ENCODE peak calls at places on chromosomes 5 and 9, in nine cellular contexts. Q is fibroblast of pulmonary artery, X is cardiac muscle cell, C is HFF-Myc, W is fibroblast of mammary gland, L is stomach, U is RWPE1, P is transverse colon, D is tibial artery. A is an unnamed sample.

GRCh38 chr5:112548246-112548982 is 129.3 kb upstream of the EPB41L4A start:
- DNase-seq in W (peak), U (no peak), D (no peak), Q (peak), L (no peak), P (no peak), X (peak), C (no peak), A (no peak)

GRCh38 chr5:97065475-97065874 is 76.9 kb downstream of the LIX1 start:
- DNase-seq in P (no peak), X (no peak), C (no peak), W (no peak), L (no peak), Q (no peak), D (no peak), U (peak), A (no peak)

GRCh38 chr9:91949946-91950664 is at the start of gene ROR2:
- DNase-seq in D (no peak), L (peak), U (peak), W (peak), X (peak), Q (peak), P (peak), C (no peak), A (no peak)

GRCh38 chr9:9498147-9498546 is 1114.7 kb downstream of the PTPRD start:
- DNase-seq in P (no peak), C (no peak), W (no peak), D (no peak), U (no peak), X (no peak), L (no peak), Q (no peak), A (no peak)

GRCh38 chr9:74951725-74952151 is 974 bp downstream of the C9orf40 start:
- DNase-seq in U (peak), D (peak), X (peak), P (peak), Q (peak), W (peak), L (peak), C (no peak), A (peak)

GRCh38 chr5:171571663-171572062 is 152.2 kb downstream of the FGF18 start:
- DNase-seq in D (no peak), P (no peak), W (peak), Q (peak), L (no peak), X (no peak), C (no peak), U (peak), A (no peak)

GRCh38 chr5:20113031-20113685 is 125.2 kb upstream of the CDH18 start:
- DNase-seq in L (no peak), P (no peak), D (no peak), U (no peak), Q (peak), X (no peak), W (no peak), C (no peak), A (no peak)

GRCh38 chr5:146878471-146879172 is at the start of gene PPP2R2B:
- DNase-seq in P (peak), X (peak), U (peak), W (no peak), C (no peak), L (peak), D (peak), Q (peak), A (no peak)

DNA sequence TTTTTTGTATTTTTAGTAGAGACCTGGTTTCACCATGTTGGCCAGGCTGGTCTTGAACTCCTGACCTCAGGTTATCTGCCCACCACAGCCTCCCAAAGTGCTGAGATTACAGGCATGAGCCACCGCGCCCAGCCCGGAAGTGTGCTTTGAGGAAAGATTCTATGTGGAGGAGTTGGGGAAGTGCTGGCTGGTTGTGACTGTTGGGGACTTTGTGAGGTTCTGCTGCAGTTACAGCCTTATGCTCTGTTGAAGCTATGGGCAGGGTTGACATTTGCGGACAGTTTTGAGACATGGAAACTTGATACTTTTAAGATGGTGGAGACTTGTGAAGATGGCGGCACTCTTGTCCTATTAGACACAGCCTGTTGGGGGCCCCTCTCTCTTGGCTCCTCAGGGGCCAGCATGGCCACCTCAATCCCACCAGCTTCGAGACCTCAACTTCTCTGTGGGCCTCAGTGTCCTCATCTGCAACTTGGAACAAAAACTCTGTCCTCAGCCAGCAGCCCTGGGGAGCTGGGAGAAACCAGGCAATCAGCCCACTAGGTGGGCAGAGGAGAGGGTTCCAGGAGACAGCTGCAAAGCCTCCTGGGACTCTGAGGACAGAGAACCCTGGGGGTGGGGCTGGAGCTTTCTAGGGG is 24.9 kb downstream of the C9orf50 start:
- DNase-seq in X (no peak), L (no peak), U (no peak), D (no peak), C (no peak), P (no peak), W (no peak), Q (no peak), A (no peak)
- TF ChIP-seq CTCF in X (no peak), L (no peak), U (no peak), D (no peak), C (no peak), P (no peak), W (no peak), Q (no peak), A (no peak)

DNA sequence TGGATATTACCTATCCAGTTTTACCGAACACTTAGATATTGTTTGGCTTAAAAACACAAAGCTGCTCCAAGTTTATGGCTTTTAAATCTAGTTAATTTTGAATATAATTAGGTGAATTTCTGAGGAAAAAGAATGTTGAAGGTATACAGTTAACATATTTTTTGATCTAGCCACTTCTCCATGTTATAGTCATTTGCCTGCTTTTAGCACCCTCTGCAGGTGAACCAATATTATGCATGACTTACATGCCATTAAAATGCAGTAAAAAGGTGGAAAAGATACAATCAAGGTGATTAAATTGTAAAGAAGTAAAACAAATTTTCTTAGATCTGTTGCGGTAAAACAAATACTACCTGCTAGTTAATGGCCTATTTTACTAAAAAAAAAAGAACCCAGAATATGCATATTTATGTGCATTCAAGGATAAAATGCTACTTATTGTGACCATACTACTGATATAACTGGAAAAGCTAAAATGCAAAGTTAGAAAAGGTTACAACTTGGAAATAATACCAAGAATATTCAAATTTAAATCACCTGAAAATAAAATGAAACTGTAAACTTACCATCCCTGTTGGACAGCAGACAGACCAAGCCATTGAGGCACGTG is 132.1 kb downstream of the AP3B1 start:
- DNase-seq in L (no peak), W (peak), D (no peak), P (no peak), C (no peak), X (peak), U (peak), Q (peak), A (no peak)
- TF ChIP-seq CTCF in L (peak), W (peak), D (peak), P (no peak), C (peak), X (peak), U (peak), Q (peak), A (peak)

GRCh38 chr9:124855566-124855943 is 2.3 kb downstream of the WDR38 start:
- DNase-seq in L (no peak), C (no peak), Q (no peak), U (no peak), D (no peak), W (no peak), X (no peak), P (no peak), A (no peak)

GRCh38 chr9:124854161-124854560 is 901 bp downstream of the WDR38 start:
- DNase-seq in L (no peak), W (no peak), X (no peak), P (no peak), Q (no peak), D (no peak), U (no peak), C (no peak), A (no peak)

GRCh38 chr9:124857533-124858162 is 4.1 kb downstream of the RPL35 start:
- DNase-seq in P (no peak), D (no peak), C (no peak), Q (no peak), X (no peak), U (no peak), L (no peak), W (no peak), A (no peak)

GRCh38 chr9:124854822-124855221 is 1.6 kb downstream of the WDR38 start:
- DNase-seq in D (no peak), W (no peak), L (no peak), X (no peak), P (no peak), Q (no peak), U (no peak), C (no peak), A (no peak)

GRCh38 chr9:124855944-124856773 is 2.9 kb downstream of the WDR38 start:
- DNase-seq in C (no peak), D (no peak), P (no peak), W (peak), X (peak), L (no peak), U (no peak), Q (no peak), A (no peak)
- TF ChIP-seq CTCF in C (peak), D (no peak), P (no peak), W (peak), X (peak), L (no peak), U (peak), Q (peak), A (no peak)

DNA sequence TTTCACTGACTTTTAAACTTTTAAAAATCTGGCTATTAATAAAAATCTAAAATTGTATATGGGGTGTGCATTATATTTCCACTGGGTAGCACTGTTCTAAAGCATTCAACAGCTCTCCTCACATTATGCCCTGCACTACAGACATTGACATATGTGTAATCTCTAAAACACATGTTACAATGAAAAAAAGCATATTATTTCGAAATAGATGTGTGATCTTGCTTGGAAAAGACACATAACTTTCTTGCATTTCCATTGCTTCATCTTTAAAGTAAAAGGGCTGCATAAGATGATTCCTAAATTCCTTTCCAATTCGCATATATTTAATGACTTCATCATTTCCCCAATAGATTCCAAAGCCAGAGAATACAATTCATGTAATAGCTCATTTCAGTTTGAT is 567.0 kb downstream of the PDE4D start:
- DNase-seq in Q (peak), C (no peak), P (no peak), U (no peak), X (no peak), W (no peak), D (no peak), L (no peak), A (no peak)
- TF ChIP-seq CTCF in Q (no peak), C (no peak), P (no peak), U (no peak), X (no peak), W (no peak), D (no peak), L (no peak), A (no peak)